ENCODE peak calls at places on chromosomes 1 and 21, in six cellular contexts. R is lower lobe of right lung, T is sigmoid colon, M is colonic mucosa, A is fibroblast of lung, K is mucosa of descending colon. L is an unnamed sample. For H3K36me3, the result is how much of the 10 kb centered on the place peaks cover.

GRCh38 chr1:54807756-54808155 is 6.6 kb upstream of the TTC22 start:
- DNase-seq in R (no peak), T (no peak), M (no peak), A (no peak), K (no peak), L (no peak)

GRCh38 chr1:83516369-83516768 is 482.6 kb downstream of the TTLL7 start:
- DNase-seq in R (no peak), T (no peak), M (no peak), A (no peak), K (no peak), L (no peak)

GRCh38 chr1:16156848-16157495 is 1.1 kb upstream of the EPHA2 start:
- DNase-seq in R (no peak), T (no peak), M (no peak), A (peak), K (no peak), L (no peak)

GRCh38 chr1:204286841-204287387 is 72.8 kb downstream of the PLEKHA6 start:
- DNase-seq in R (peak), T (no peak), M (peak), A (no peak), K (peak), L (peak)

GRCh38 chr1:191577213-191577612 is 581.0 kb upstream of the RGS18 start:
- DNase-seq in R (no peak), T (no peak), M (no peak), A (no peak), K (no peak), L (no peak)

GRCh38 chr1:107531065-107531908 is 390.4 kb downstream of the NTNG1 start:
- DNase-seq in R (no peak), T (no peak), M (no peak), A (no peak), K (no peak), L (no peak)

GRCh38 chr1:14215151-14215550 is 383.3 kb upstream of the KAZN start:
- DNase-seq in R (no peak), T (no peak), M (no peak), A (peak), K (no peak), L (no peak)

GRCh38 chr1:183283286-183283685 is 97.2 kb downstream of the LAMC2 start:
- DNase-seq in R (no peak), T (no peak), M (no peak), A (no peak), K (no peak), L (peak)

GRCh38 chr1:167819849-167820683 is 93.9 kb downstream of the ADCY10 start:
- DNase-seq in R (peak), T (peak), M (peak), A (peak), K (peak), L (no peak)

GRCh38 chr1:203462878-203463277 is 12.7 kb upstream of the PRELP start:
- DNase-seq in R (peak), T (peak), M (no peak), A (peak), K (no peak), L (no peak)

GRCh38 chr1:64073705-64074104 is 129.7 kb upstream of the UBE2U start:
- DNase-seq in R (no peak), T (no peak), M (no peak), A (no peak), K (no peak), L (no peak)

GRCh38 chr1:185720633-185721272 is 13.4 kb upstream of the HMCN1 start:
- DNase-seq in R (no peak), T (no peak), M (no peak), A (peak), K (no peak), L (no peak)

GRCh38 chr1:97013904-97014303 is 292.3 kb downstream of the PTBP2 start:
- DNase-seq in R (no peak), T (no peak), M (no peak), A (peak), K (no peak), L (no peak)

GRCh38 chr1:69524010-69524409 is 43.7 kb upstream of the LRRC7 start:
- DNase-seq in R (no peak), T (no peak), M (no peak), A (peak), K (no peak), L (no peak)

GRCh38 chr1:174266991-174267612 is 107.8 kb downstream of the RABGAP1L start:
- DNase-seq in R (no peak), T (no peak), M (no peak), A (no peak), K (no peak), L (no peak)

GRCh38 chr1:157994704-157995540 is 1.5 kb downstream of the KIRREL1 start:
- DNase-seq in R (no peak), T (peak), M (no peak), A (peak), K (no peak), L (no peak)

GRCh38 chr21:34020005-34020847 is 53.2 kb upstream of the MRPS6 start:
- DNase-seq in R (no peak), T (no peak), M (no peak), A (peak), K (no peak), L (no peak)

GRCh38 chr1:178057131-178057765 is 36.7 kb upstream of the RASAL2 start:
- DNase-seq in R (no peak), T (no peak), M (no peak), A (no peak), K (peak), L (no peak)

GRCh38 chr1:31783846-31784245 is 19.7 kb upstream of the ADGRB2 start:
- DNase-seq in R (peak), T (peak), M (no peak), A (no peak), K (no peak), L (no peak)

GRCh38 chr1:37306461-37306860 is 167.9 kb upstream of the ZC3H12A start:
- DNase-seq in R (no peak), T (no peak), M (no peak), A (peak), K (peak), L (no peak)

GRCh38 chr1:15411593-15412487 is 2.2 kb downstream of the EFHD2 start:
- DNase-seq in R (peak), T (no peak), M (peak), A (no peak), K (peak), L (no peak)

GRCh38 chr1:164733734-164734133 is 174.8 kb downstream of the PBX1 start:
- DNase-seq in R (no peak), T (no peak), M (no peak), A (no peak), K (no peak), L (no peak)

GRCh38 chr1:226506921-226507320 is 41.6 kb upstream of the STUM start:
- DNase-seq in R (no peak), T (no peak), M (no peak), A (no peak), K (no peak), L (no peak)

GRCh38 chr1:65812065-65812464 is 19.4 kb downstream of the PDE4B start:
- DNase-seq in R (no peak), T (no peak), M (peak), A (peak), K (peak), L (no peak)

GRCh38 chr21:26165331-26165730 is 5.2 kb downstream of the APP start:
- DNase-seq in R (no peak), T (no peak), M (no peak), A (peak), K (no peak), L (no peak)

GRCh38 chr1:177863776-177864175 is 106.1 kb downstream of the SEC16B start:
- DNase-seq in R (no peak), T (no peak), M (no peak), A (peak), K (no peak), L (no peak)

GRCh38 chr1:102472524-102472923 is 475.8 kb upstream of the OLFM3 start:
- DNase-seq in R (no peak), T (no peak), M (no peak), A (no peak), K (no peak), L (no peak)

GRCh38 chr21:38925923-38926322 is 120.2 kb downstream of the ETS2 start:
- DNase-seq in R (no peak), T (peak), M (no peak), A (peak), K (peak), L (no peak)

GRCh38 chr1:21320410-21321107 is 30.3 kb upstream of the ECE1 start:
- DNase-seq in R (no peak), T (peak), M (no peak), A (peak), K (no peak), L (no peak)

GRCh38 chr1:224816062-224816461 is 113.4 kb upstream of the DNAH14 start:
- DNase-seq in R (no peak), T (no peak), M (no peak), A (no peak), K (no peak), L (no peak)

GRCh38 chr1:15168479-15168878 is 14.9 kb downstream of the TMEM51 start:
- DNase-seq in R (no peak), T (no peak), M (no peak), A (peak), K (no peak), L (no peak)

GRCh38 chr1:55081188-55081904 is 42.0 kb downstream of the PCSK9 start:
- DNase-seq in R (no peak), T (no peak), M (no peak), A (peak), K (no peak), L (no peak)

GRCh38 chr1:55313903-55314302 is 98.7 kb upstream of the USP24 start:
- DNase-seq in R (no peak), T (no peak), M (no peak), A (peak), K (no peak), L (no peak)

GRCh38 chr1:54200519-54200997 is 591 bp downstream of the MRPL37 start:
- DNase-seq in R (no peak), T (no peak), M (no peak), A (no peak), K (no peak), L (no peak)

GRCh38 chr1:202248861-202249260 is 55.3 kb downstream of the LGR6 start:
- DNase-seq in R (peak), T (peak), M (no peak), A (no peak), K (no peak), L (no peak)

GRCh38 chr1:202252271-202252670 is 58.7 kb downstream of the LGR6 start:
- DNase-seq in R (no peak), T (peak), M (no peak), A (no peak), K (no peak), L (peak)

GRCh38 chr1:202247837-202248795 is 54.5 kb downstream of the LGR6 start:
- DNase-seq in R (peak), T (peak), M (no peak), A (no peak), K (no peak), L (peak)

GRCh38 chr1:202251424-202252256 is 58.0 kb downstream of the LGR6 start:
- DNase-seq in R (no peak), T (peak), M (no peak), A (no peak), K (no peak), L (no peak)

GRCh38 chr1:202249846-202250245 is 56.2 kb downstream of the LGR6 start:
- DNase-seq in R (no peak), T (no peak), M (no peak), A (peak), K (no peak), L (peak)
- H3K36me3 ChIP-seq in R (under half), T (under half), M (under half), A (under half), K (under half), L (under half)

DNA sequence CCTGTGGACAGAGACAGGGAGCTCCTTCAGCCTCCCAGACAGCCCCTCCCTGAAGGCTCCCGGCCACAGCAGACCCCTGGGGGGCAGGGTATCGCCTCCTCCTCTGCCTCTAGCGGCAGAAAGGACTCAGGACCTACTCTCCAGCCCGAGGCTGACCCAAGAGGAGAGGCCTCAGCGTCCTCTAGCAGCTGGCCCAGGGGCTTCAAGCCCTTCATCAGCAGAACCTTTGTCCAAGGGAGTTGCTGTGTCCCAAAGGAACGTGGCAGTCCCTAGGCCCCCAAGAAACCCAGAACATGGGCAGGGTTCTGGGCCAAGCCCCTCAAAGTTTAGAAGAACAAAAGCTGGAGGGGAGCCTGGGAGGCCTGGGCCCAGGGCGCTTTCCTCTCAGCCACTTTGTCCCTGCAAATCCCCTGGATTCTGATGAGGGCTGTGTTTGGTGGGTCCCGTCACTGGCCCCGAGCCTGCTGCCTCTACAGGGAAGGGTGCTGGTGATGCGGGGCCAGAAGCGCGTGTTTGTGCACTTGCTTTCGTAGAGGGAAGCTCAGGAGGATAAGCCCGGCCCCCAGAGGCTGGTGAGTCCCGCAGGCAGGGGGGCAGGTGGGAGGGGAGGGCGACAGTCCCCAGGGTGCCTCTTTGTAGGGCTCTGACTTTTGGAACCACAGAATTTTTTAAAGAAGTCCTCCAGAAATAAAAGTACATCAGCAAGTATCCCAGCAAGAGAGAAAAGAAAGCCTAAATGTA is 13.3 kb downstream of the ITGB2 start:
- DNase-seq in R (no peak), T (peak), M (no peak), A (no peak), K (no peak), L (no peak)
- H3K4me3 ChIP-seq in R (peak), T (peak), M (no peak), A (no peak), K (no peak), L (no peak)

GRCh38 chr1:41053324-41053723 is 31.8 kb upstream of the SLFNL1 start:
- DNase-seq in R (no peak), T (no peak), M (no peak), A (no peak), K (no peak), L (no peak)
- H3K36me3 ChIP-seq in R (under half), T (under half), M (under half), A (under half), K (under half), L (under half)

GRCh38 chr1:166167395-166167922 is 658 bp upstream of the FAM78B start:
- DNase-seq in R (no peak), T (no peak), M (no peak), A (no peak), K (peak), L (no peak)

GRCh38 chr1:166166701-166167394 is at the start of gene FAM78B:
- DNase-seq in R (peak), T (peak), M (peak), A (peak), K (peak), L (peak)

GRCh38 chr1:166164995-166165660 is 1.7 kb downstream of the FAM78B start:
- DNase-seq in R (peak), T (peak), M (peak), A (peak), K (peak), L (peak)

GRCh38 chr1:166165661-166166399 is 971 bp downstream of the FAM78B start:
- DNase-seq in R (peak), T (no peak), M (peak), A (peak), K (peak), L (no peak)

GRCh38 chr1:166166400-166166699 is 451 bp downstream of the FAM78B start:
- DNase-seq in R (no peak), T (no peak), M (no peak), A (no peak), K (no peak), L (no peak)
- H3K4me3 ChIP-seq in R (peak), T (peak), M (peak), A (no peak), K (peak), L (peak)

GRCh38 chr21:35023396-35024070 is 25.6 kb downstream of the RUNX1 start:
- DNase-seq in R (no peak), T (no peak), M (peak), A (no peak), K (no peak), L (no peak)
- H3K36me3 ChIP-seq in R (under half), T (under half), M (under half), A (under half), K (under half), L (under half)

GRCh38 chr1:3775498-3776230 is 3.1 kb downstream of the SMIM1 start:
- DNase-seq in R (peak), T (no peak), M (peak), A (peak), K (peak), L (no peak)
- H3K4me3 ChIP-seq in R (no peak), T (no peak), M (no peak), A (no peak), K (no peak), L (no peak)

GRCh38 chr1:1253972-1254666 is 7.6 kb upstream of the C1QTNF12 start:
- DNase-seq in R (no peak), T (no peak), M (no peak), A (no peak), K (no peak), L (no peak)

GRCh38 chr1:1254667-1254998 is 8.1 kb upstream of the C1QTNF12 start:
- DNase-seq in R (no peak), T (no peak), M (no peak), A (peak), K (no peak), L (no peak)

GRCh38 chr1:1255627-1256026 is 9.1 kb upstream of the C1QTNF12 start:
- DNase-seq in R (no peak), T (no peak), M (no peak), A (no peak), K (no peak), L (no peak)

GRCh38 chr1:1255078-1255477 is 8.6 kb upstream of the C1QTNF12 start:
- DNase-seq in R (no peak), T (no peak), M (no peak), A (no peak), K (no peak), L (no peak)

GRCh38 chr1:1253314-1253713 is 6.8 kb upstream of the C1QTNF12 start:
- DNase-seq in R (no peak), T (no peak), M (no peak), A (no peak), K (no peak), L (no peak)
- H3K36me3 ChIP-seq in R (under half), T (under half), M (under half), A (under half), K (under half), L (under half)

DNA sequence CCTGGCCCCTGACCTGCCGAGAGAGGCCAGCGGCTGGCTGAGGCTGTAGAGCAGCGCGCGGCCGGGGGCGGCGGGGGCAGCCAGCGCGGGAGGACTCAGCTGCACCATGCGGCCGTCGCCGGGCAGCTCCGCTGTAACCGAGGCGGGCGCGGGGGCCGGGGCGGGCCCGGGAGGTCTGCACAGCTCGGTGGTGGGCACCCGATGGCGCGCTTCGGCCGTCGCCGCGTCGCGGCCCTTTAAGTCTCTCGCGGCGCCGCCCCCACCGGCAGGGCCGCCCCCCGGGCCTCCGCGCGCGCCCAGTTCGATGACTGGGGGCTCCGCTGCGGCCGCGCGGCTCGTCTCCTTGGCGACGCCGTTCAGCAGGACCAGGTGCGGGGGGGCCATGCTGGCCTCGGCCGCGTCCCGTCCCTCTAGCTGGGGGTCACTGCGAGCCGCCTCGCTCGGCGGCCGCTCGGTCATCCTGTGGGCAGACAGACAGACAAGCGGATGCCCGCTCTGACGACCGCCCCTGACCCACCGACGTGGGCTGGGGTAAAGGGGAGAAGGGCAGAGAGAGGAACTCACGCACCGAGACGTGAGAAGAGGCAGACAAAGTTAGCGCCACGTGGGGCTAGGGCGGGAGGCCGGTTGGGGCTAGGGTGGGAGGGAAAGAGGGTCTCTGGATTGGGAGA is 6.5 kb downstream of the TAL1 start:
- DNase-seq in R (no peak), T (no peak), M (no peak), A (no peak), K (no peak), L (peak)
- H3K4me3 ChIP-seq in R (peak), T (peak), M (peak), A (no peak), K (no peak), L (peak)